ENCODE peak calls at places on chromosomes 1 and 21, in six cellular contexts. G, H, O, S, R and P are unnamed samples.

GRCh38 chr21:33975548-33976081 is 60.0 kb upstream of the ATP5PO start:
- ATAC-seq in G (peak; percentile 25), H (no peak), O (no peak), S (peak; percentile 46), R (peak; percentile 69), P (peak; percentile 38)

GRCh38 chr1:100722211-100722610 is 2.7 kb downstream of the VCAM1 start:
- ATAC-seq in G (no peak), H (no peak), O (no peak), S (no peak), R (no peak), P (no peak)

GRCh38 chr1:37887986-37888700 is 28.8 kb upstream of the MTF1 start:
- ATAC-seq in G (no peak), H (no peak), O (no peak), S (no peak), R (no peak), P (no peak)

GRCh38 chr21:34017127-34017961 is 56.0 kb upstream of the MRPS6 start:
- ATAC-seq in G (no peak), H (no peak), O (peak; percentile 80), S (no peak), R (no peak), P (no peak)

GRCh38 chr1:3668585-3669300 is 16.4 kb downstream of the TP73 start:
- ATAC-seq in G (peak; percentile 97), H (peak; percentile 98), O (peak; percentile 93), S (peak; percentile 58), R (peak; percentile 84), P (peak; percentile 42)

GRCh38 chr1:172382406-172382805 is 38.1 kb upstream of the C1orf105 start:
- ATAC-seq in G (no peak), H (no peak), O (no peak), S (no peak), R (no peak), P (no peak)

GRCh38 chr21:43892984-43893535 is 28.0 kb downstream of the AGPAT3 start:
- ATAC-seq in G (no peak), H (no peak), O (no peak), S (no peak), R (peak; percentile 15), P (no peak)

GRCh38 chr1:51654000-51654399 is 37.1 kb downstream of the OSBPL9 start:
- ATAC-seq in G (peak; percentile 72), H (no peak), O (no peak), S (no peak), R (no peak), P (no peak)

GRCh38 chr1:115814685-115815398 is 26.1 kb downstream of the NHLH2 start:
- ATAC-seq in G (no peak), H (no peak), O (no peak), S (no peak), R (no peak), P (no peak)

GRCh38 chr1:172770081-172770480 is 111.2 kb downstream of the FASLG start:
- ATAC-seq in G (no peak), H (no peak), O (no peak), S (no peak), R (no peak), P (no peak)

GRCh38 chr21:41766051-41766882 is 585 bp downstream of the RIPK4 start:
- ATAC-seq in G (no peak), H (peak; percentile 1), O (peak; percentile 11), S (no peak), R (no peak), P (no peak)

GRCh38 chr1:58310881-58311280 is 235.6 kb downstream of the OMA1 start:
- ATAC-seq in G (no peak), H (no peak), O (no peak), S (no peak), R (no peak), P (no peak)

GRCh38 chr21:17688912-17689874 is 76.5 kb upstream of the BTG3 start:
- ATAC-seq in G (no peak), H (peak; percentile 27), O (peak; percentile 88), S (peak; percentile 47), R (peak; percentile 84), P (no peak)

GRCh38 chr1:25031601-25031965 is 101.5 kb upstream of the RUNX3 start:
- ATAC-seq in G (no peak), H (no peak), O (no peak), S (no peak), R (no peak), P (no peak)

GRCh38 chr1:165755393-165756010 is 13.2 kb downstream of the TMCO1 start:
- ATAC-seq in G (no peak), H (no peak), O (no peak), S (no peak), R (peak; percentile 61), P (no peak)

GRCh38 chr1:109467301-109467777 is 993 bp downstream of the SYPL2 start:
- ATAC-seq in G (no peak), H (no peak), O (peak; percentile 51), S (no peak), R (no peak), P (peak; percentile 7)

GRCh38 chr21:44275041-44275440 is 10.6 kb upstream of the AIRE start:
- ATAC-seq in G (no peak), H (no peak), O (no peak), S (no peak), R (no peak), P (no peak)

GRCh38 chr1:94702440-94702810 is 117.7 kb upstream of the SLC44A3 start:
- ATAC-seq in G (no peak), H (peak; percentile 64), O (no peak), S (no peak), R (no peak), P (peak; percentile 91)

GRCh38 chr1:228459091-228459993 is 27.8 kb upstream of the RNF187 start:
- ATAC-seq in G (peak; percentile 39), H (no peak), O (peak; percentile 75), S (peak; percentile 79), R (peak; percentile 55), P (peak; percentile 63)

GRCh38 chr1:72481420-72481819 is 199.1 kb upstream of the NEGR1 start:
- ATAC-seq in G (no peak), H (no peak), O (no peak), S (no peak), R (no peak), P (no peak)

GRCh38 chr1:198756470-198756869 is 117.6 kb downstream of the PTPRC start:
- ATAC-seq in G (peak; percentile 45), H (no peak), O (no peak), S (no peak), R (no peak), P (no peak)

GRCh38 chr1:244395965-244396364 is 55.7 kb downstream of the ADSS2 start:
- ATAC-seq in G (no peak), H (no peak), O (peak; percentile 46), S (no peak), R (peak; percentile 9), P (no peak)

GRCh38 chr1:68149907-68150306 is 82.4 kb downstream of the WLS start:
- ATAC-seq in G (no peak), H (no peak), O (no peak), S (no peak), R (no peak), P (no peak)

GRCh38 chr1:114716304-114717158 is at the start of gene NRAS:
- ATAC-seq in G (peak; percentile 98), H (peak; percentile 98), O (peak; percentile 93), S (peak; percentile 96), R (peak; percentile 97), P (peak; percentile 99)
- TF ChIP-seq POLR2A in G (peak; percentile 63), H (peak; percentile 83), O (peak; percentile 71), S (peak; percentile 37), R (peak; percentile 93), P (peak; percentile 59)

GRCh38 chr1:89910780-89911179 is 84.1 kb upstream of the ZNF326 start:
- ATAC-seq in G (no peak), H (no peak), O (no peak), S (peak; percentile 80), R (no peak), P (no peak)

GRCh38 chr1:89907669-89908293 is 86.9 kb downstream of the LRRC8D start:
- ATAC-seq in G (no peak), H (no peak), O (no peak), S (peak; percentile 25), R (peak; percentile 17), P (no peak)

GRCh38 chr1:89908993-89909436 is 85.9 kb upstream of the ZNF326 start:
- ATAC-seq in G (no peak), H (no peak), O (no peak), S (no peak), R (no peak), P (no peak)

GRCh38 chr1:89910268-89910667 is 84.6 kb upstream of the ZNF326 start:
- ATAC-seq in G (no peak), H (no peak), O (no peak), S (no peak), R (no peak), P (no peak)

DNA sequence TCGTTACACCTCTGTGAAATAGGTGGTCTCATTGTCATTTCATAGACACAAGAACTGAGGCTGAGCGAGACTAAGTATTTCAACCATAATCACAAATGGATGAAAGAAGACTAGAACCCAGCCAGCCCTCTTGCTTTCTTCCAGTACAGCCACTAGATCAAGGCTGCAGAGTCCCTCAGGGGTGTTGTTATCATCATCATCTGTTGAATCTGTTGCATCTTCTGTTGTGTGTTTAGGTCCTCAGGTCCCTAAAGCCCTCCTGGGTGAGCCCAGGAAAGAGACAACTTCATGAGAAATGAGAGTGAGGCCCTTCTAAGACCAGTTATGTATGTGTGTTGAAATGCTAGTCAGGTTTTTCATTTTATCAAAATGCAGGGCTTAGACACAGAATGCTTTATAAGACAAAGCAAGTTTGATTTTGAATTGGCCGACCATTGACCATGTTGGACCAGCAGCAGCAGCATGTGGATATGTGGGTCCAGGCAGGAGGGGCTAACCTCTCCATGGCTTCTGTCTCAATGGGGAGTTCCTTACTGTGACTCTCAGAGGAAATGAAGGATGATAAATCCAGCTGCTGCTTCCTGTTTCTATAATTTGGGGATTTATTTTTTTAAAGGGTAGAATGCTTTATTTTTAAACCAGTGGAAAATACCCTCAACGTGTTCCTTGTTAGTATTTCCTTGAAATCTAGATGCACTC is 86.5 kb upstream of the ZNF326 start:
- ATAC-seq in G (no peak), H (no peak), O (no peak), S (no peak), R (no peak), P (no peak)
- H3K4me1 ChIP-seq in G (peaks cover 14% of the 10 kb centered on the region), H (peaks cover 14% of the 10 kb centered on the region), O (peaks cover 63% of the 10 kb centered on the region), S (peaks cover 98% of the 10 kb centered on the region), R (peaks cover 30% of the 10 kb centered on the region), P (peaks cover 27% of the 10 kb centered on the region)

DNA sequence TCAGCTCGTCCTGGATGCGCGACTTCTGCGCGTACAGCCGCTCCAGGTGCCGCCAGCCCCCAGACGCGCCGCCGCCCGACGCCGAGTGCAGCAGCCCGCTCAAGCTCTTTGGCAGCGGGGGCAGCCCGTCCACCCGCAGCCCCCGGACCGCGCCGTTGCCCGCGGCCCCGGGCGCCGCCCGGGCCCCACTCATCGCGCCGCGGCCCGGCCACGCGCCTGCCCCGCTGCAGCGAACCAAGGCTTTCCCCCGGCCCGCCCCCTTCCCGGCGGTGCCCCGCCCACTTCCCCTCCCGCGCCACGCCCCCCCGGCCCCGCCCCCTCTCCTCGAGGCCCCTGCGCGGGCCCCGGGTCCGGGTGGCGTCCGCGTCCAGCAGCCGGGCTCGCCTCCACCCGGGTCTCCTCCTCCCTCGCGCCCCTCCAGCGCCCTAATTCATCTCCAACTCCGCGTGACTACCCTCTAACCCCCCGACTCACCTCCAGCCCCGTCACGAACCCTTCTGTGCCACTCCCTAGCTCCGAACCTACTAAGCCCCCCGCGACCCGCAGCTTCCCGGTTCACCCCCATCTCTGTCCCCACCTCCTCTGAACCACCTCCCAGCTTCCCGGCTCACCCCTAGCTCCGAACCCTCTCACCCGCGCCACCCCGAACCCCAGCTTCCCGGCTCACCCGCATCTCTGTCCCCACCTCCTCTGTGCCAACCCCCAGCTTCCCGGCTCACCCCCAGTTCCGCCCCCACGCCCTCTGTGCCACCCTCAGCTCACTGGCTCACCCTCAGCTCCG is at the start of gene FAM89A:
- ATAC-seq in G (peak; percentile 85), H (peak; percentile 79), O (peak; percentile 51), S (peak; percentile 85), R (peak; percentile 79), P (peak; percentile 65)
- TF ChIP-seq POLR2A in G (peak; percentile 73), H (peak; percentile 53), O (no peak), S (peak; percentile 57), R (peak; percentile 83), P (no peak)

GRCh38 chr1:40059960-40060337 is 19.4 kb downstream of the CAP1 start:
- ATAC-seq in G (no peak), H (no peak), O (no peak), S (no peak), R (no peak), P (no peak)
- H3K4me1 ChIP-seq in G (peaks cover 20% of the 10 kb centered on the region), H (peaks cover 16% of the 10 kb centered on the region), O (peaks cover 53% of the 10 kb centered on the region), S (peaks cover 18% of the 10 kb centered on the region), R (peaks cover 19% of the 10 kb centered on the region), P (peaks cover 71% of the 10 kb centered on the region)